ENCODE peak calls at places on chromosome 6, in seven cellular contexts. I, W, T, B, L, S and U are unnamed samples.

GRCh38 chr6:3376888-3377535 is 79.8 kb downstream of the SLC22A23 start:
- DNase-seq in S (no peak), I (no peak), W (no peak), B (no peak), T (no peak), L (no peak), U (no peak)

GRCh38 chr6:97049254-97050004 is 124.9 kb downstream of the KLHL32 start:
- DNase-seq in T (peak), S (peak), B (no peak), L (peak), W (no peak), I (no peak), U (no peak)

GRCh38 chr6:39200498-39201020 is 28.7 kb downstream of the KCNK5 start:
- DNase-seq in S (no peak), T (no peak), W (no peak), B (no peak), I (no peak), L (no peak), U (no peak)

GRCh38 chr6:2940851-2941250 is 30.5 kb downstream of the SERPINB6 start:
- DNase-seq in B (no peak), T (no peak), I (no peak), W (no peak), L (no peak), S (no peak), U (no peak)

GRCh38 chr6:112841553-112842337 is 494.6 kb downstream of the RFPL4B start:
- DNase-seq in T (peak), W (no peak), S (peak), L (no peak), B (no peak), I (no peak), U (no peak)

GRCh38 chr6:28525496-28526039 is at the start of gene GPX5:
- DNase-seq in T (no peak), B (no peak), L (peak), S (peak), W (no peak), I (no peak), U (no peak)

GRCh38 chr6:29850011-29850553 is 22.5 kb downstream of the HLA-G start:
- DNase-seq in S (no peak), I (no peak), W (no peak), L (peak), B (no peak), T (no peak), U (peak)

GRCh38 chr6:19270616-19271015 is 566.6 kb upstream of the ID4 start:
- DNase-seq in T (no peak), L (no peak), W (no peak), B (no peak), I (no peak), S (no peak), U (no peak)

GRCh38 chr6:159249752-159250151 is 80.6 kb downstream of the FNDC1 start:
- DNase-seq in T (no peak), B (no peak), I (no peak), S (no peak), W (no peak), L (no peak), U (no peak)

GRCh38 chr6:5786321-5787053 is 220.2 kb downstream of the NRN1 start:
- DNase-seq in T (no peak), B (no peak), I (no peak), S (no peak), L (no peak), W (no peak), U (no peak)

GRCh38 chr6:17165383-17165782 is 63.5 kb downstream of the STMND1 start:
- DNase-seq in I (no peak), T (no peak), W (no peak), B (no peak), L (no peak), S (no peak), U (no peak)
- TF ChIP-seq MAX in I (no peak), T (no peak), W (no peak), B (no peak), L (no peak), S (no peak), U (no peak)

GRCh38 chr6:7254980-7255825 is 57.8 kb downstream of the SSR1 start:
- DNase-seq in T (no peak), I (no peak), B (no peak), S (peak), L (peak), W (no peak), U (no peak)
- TF ChIP-seq MAX in T (no peak), I (no peak), B (no peak), S (no peak), L (no peak), W (no peak), U (no peak)

GRCh38 chr6:15901141-15902115 is 227.5 kb upstream of the MYLIP start:
- DNase-seq in T (peak), S (peak), B (no peak), W (no peak), L (peak), I (no peak), U (no peak)
- TF ChIP-seq MAX in T (no peak), S (peak), B (no peak), W (peak), L (peak), I (no peak), U (no peak)

DNA sequence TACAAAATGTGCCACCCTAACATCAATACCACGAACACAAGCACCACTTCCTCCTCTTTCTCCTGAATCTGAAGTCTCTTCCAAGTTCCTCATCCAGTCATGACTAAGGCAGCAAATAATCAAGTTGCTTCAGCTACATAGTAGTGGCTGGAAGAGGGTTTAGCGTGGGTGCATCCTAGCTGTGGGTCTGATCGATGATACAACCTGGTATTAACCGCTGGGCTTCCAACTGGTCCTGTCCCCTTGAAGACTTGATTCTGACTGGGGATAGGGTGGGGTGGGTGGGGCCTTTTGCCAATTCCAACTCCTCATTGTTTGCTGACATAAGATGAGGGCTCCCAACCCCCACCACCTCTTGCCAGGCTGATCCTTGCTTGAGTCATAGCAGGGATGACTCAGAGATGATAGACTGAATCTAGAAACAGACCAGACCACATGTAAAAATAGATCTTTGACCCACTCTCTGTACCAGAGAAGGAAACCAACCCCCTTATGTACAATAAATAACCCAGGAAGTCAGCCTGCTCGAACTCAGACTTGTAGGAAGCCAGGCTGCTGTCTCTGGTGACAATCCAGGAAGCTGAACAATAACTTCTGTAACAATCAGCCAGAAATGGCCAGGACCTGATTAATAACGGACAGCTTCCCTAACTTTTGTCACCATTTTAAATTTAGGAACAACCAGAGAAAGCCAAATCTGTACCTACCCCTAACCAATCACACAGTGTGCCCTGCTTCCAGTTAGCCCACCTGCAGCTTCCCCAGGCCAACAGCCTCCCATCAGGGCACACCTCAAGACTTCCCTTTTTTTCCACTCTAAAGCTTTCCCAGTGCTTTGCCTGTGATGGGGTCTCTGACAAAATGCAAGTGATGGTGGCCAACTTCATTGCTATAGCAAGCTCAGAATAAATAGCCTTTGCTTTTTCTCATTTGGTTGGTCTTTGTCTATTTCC is 68.9 kb upstream of the FAM184A start:
- DNase-seq in T (peak), B (peak), I (peak), S (peak), W (no peak), L (peak), U (no peak)
- TF ChIP-seq MAX in T (no peak), B (no peak), I (peak), S (no peak), W (no peak), L (no peak), U (no peak)